ENCODE peak calls at places on chromosome 1, in nine cellular contexts. N is lower leg skin; X is CD8-positive, alpha-beta T cell; U is fibroblast of mammary gland; D is tibial artery; B is IMR-90; Z is transverse colon; F is mucosa of descending colon; W is A549. L is an unnamed sample.

GRCh38 chr1:219281834-219282233 is 108.2 kb downstream of the LYPLAL1 start:
- DNase-seq in N (no peak), X (no peak), U (no peak), D (no peak), B (peak; percentile 32), Z (no peak), F (no peak), W (no peak), L (no peak)

GRCh38 chr1:43836267-43836951 is 97.2 kb upstream of the ARTN start:
- DNase-seq in N (no peak), X (peak; percentile 52), U (no peak), D (peak; percentile 74), B (no peak), Z (peak; percentile 89), F (peak; percentile 84), W (no peak), L (peak; percentile 91)

GRCh38 chr1:116482490-116482889 is 88.3 kb downstream of the CD58 start:
- DNase-seq in N (peak; percentile 72), X (no peak), U (no peak), D (no peak), B (no peak), Z (peak; percentile 38), F (no peak), W (no peak), L (no peak)

GRCh38 chr1:50526431-50526830 is 103.2 kb upstream of the DMRTA2 start:
- DNase-seq in N (no peak), X (no peak), U (no peak), D (no peak), B (peak; percentile 67), Z (no peak), F (no peak), W (no peak), L (no peak)

GRCh38 chr1:184242507-184242943 is 144.3 kb upstream of the C1orf21 start:
- DNase-seq in N (no peak), X (no peak), U (peak; percentile 38), D (no peak), B (peak; percentile 91), Z (no peak), F (peak; percentile 27), W (no peak), L (peak; percentile 40)

GRCh38 chr1:18731591-18732235 is 101.1 kb downstream of the PAX7 start:
- DNase-seq in N (no peak), X (no peak), U (no peak), D (no peak), B (no peak), Z (no peak), F (no peak), W (no peak), L (no peak)

GRCh38 chr1:203525685-203526084 is 31.7 kb downstream of the OPTC start:
- DNase-seq in N (no peak), X (no peak), U (no peak), D (no peak), B (no peak), Z (no peak), F (no peak), W (no peak), L (no peak)

GRCh38 chr1:3942416-3943122 is 42.5 kb upstream of the C1orf174 start:
- DNase-seq in N (no peak), X (no peak), U (no peak), D (no peak), B (no peak), Z (peak; percentile 27), F (peak; percentile 31), W (no peak), L (no peak)

GRCh38 chr1:117339866-117340357 is 27.3 kb upstream of the MAN1A2 start:
- DNase-seq in N (no peak), X (no peak), U (peak; percentile 71), D (no peak), B (peak; percentile 83), Z (peak; percentile 20), F (peak; percentile 65), W (peak; percentile 25), L (peak; percentile 86)

GRCh38 chr1:81703352-81703735 is 97.4 kb upstream of the ADGRL2 start:
- DNase-seq in N (no peak), X (no peak), U (peak; percentile 87), D (no peak), B (peak; percentile 79), Z (no peak), F (no peak), W (no peak), L (peak; percentile 69)

GRCh38 chr1:24324903-24325302 is 5.7 kb downstream of the GRHL3 start:
- DNase-seq in N (no peak), X (no peak), U (no peak), D (no peak), B (no peak), Z (no peak), F (no peak), W (no peak), L (no peak)

GRCh38 chr1:113557176-113557575 is 166.9 kb downstream of the MAGI3 start:
- DNase-seq in N (no peak), X (no peak), U (no peak), D (no peak), B (no peak), Z (no peak), F (no peak), W (no peak), L (no peak)

GRCh38 chr1:113552244-113552643 is 161.9 kb downstream of the MAGI3 start:
- DNase-seq in N (no peak), X (no peak), U (no peak), D (no peak), B (peak; percentile 18), Z (no peak), F (no peak), W (no peak), L (no peak)

GRCh38 chr1:113551728-113552127 is 161.4 kb downstream of the MAGI3 start:
- DNase-seq in N (no peak), X (no peak), U (no peak), D (no peak), B (no peak), Z (no peak), F (no peak), W (no peak), L (peak; percentile 38)
- TF ChIP-seq CTCF in N (no peak), X (no peak), U (no peak), D (no peak), B (no peak), Z (no peak), F (no peak), W (no peak), L (no peak)

DNA sequence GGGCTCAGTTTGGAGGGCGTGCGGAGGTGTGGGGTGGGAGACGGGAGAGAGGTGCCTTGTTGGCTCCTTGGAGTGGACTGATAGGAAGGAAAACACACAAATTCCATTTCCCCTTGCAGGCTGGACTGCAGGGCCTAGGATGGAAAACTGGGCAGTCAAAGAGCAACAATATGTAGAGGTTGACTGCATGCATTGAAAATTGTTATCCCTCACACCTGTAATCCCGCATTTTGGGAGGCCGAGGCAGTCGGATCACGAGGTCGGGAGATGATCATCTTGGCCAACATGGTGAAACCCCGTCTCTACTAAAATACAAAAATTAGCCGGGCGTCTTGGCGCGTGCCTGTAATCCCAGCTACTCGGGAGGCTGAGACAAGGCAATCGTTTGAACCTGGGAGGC is 128.2 kb downstream of the PPIAL4G start:
- DNase-seq in N (no peak), X (no peak), U (no peak), D (no peak), B (no peak), Z (no peak), F (no peak), W (no peak), L (no peak)
- H3K4me3 ChIP-seq in N (no peak overlapping the region), X (no peak overlapping the region), U (no peak overlapping the region), D (no peak overlapping the region), B (no peak overlapping the region), Z (no peak overlapping the region), F (no peak overlapping the region), W (no peak overlapping the region), L (no peak overlapping the region)

GRCh38 chr1:157442065-157442464 is 110.2 kb downstream of the FCRL5 start:
- DNase-seq in N (no peak), X (no peak), U (no peak), D (no peak), B (no peak), Z (no peak), F (no peak), W (no peak), L (no peak)

GRCh38 chr1:157438236-157439012 is 113.9 kb downstream of the FCRL5 start:
- DNase-seq in N (no peak), X (no peak), U (no peak), D (no peak), B (no peak), Z (no peak), F (no peak), W (no peak), L (peak; percentile 7)

GRCh38 chr1:157437301-157437700 is 115.0 kb downstream of the FCRL5 start:
- DNase-seq in N (no peak), X (no peak), U (no peak), D (no peak), B (no peak), Z (no peak), F (no peak), W (no peak), L (no peak)

GRCh38 chr1:157439318-157439954 is 112.9 kb downstream of the FCRL5 start:
- DNase-seq in N (no peak), X (no peak), U (no peak), D (no peak), B (no peak), Z (no peak), F (no peak), W (no peak), L (no peak)
- TF ChIP-seq CTCF in N (no peak), X (no peak), U (no peak), D (no peak), B (no peak), Z (no peak), F (no peak), W (no peak), L (no peak)

GRCh38 chr1:228197555-228198147 is 10.2 kb upstream of the OBSCN start:
- DNase-seq in N (no peak), X (no peak), U (no peak), D (no peak), B (no peak), Z (no peak), F (no peak), W (no peak), L (no peak)

GRCh38 chr1:228194921-228195812 is 12.7 kb upstream of the OBSCN start:
- DNase-seq in N (peak; percentile 42), X (no peak), U (no peak), D (no peak), B (no peak), Z (no peak), F (no peak), W (no peak), L (no peak)

GRCh38 chr1:228194436-228194835 is 13.4 kb upstream of the OBSCN start:
- DNase-seq in N (peak; percentile 26), X (no peak), U (no peak), D (no peak), B (no peak), Z (no peak), F (no peak), W (no peak), L (no peak)

GRCh38 chr1:228198977-228199590 is 8.8 kb upstream of the OBSCN start:
- DNase-seq in N (no peak), X (no peak), U (peak; percentile 14), D (no peak), B (peak; percentile 20), Z (no peak), F (no peak), W (peak; percentile 47), L (peak; percentile 22)
- H3K4me3 ChIP-seq in N (no peak overlapping the region), X (no peak overlapping the region), U (no peak overlapping the region), D (no peak overlapping the region), B (no peak overlapping the region), Z (no peak overlapping the region), F (no peak overlapping the region), W (no peak overlapping the region), L (no peak overlapping the region)

GRCh38 chr1:77579547-77579946 is 102.9 kb downstream of the ZZZ3 start:
- DNase-seq in N (no peak), X (no peak), U (no peak), D (no peak), B (no peak), Z (no peak), F (no peak), W (no peak), L (no peak)
- TF ChIP-seq CTCF in N (no peak), X (no peak), U (no peak), D (no peak), B (no peak), Z (no peak), F (no peak), W (no peak), L (no peak)